ENCODE peak calls at places on chromosomes 3 and 15, in seven cellular contexts. E, V, C, Z, O, K and U are unnamed samples.

GRCh38 chr3:56772926-56773587 is 28.7 kb downstream of the ARHGEF3 start:
- DNase-seq in E (no peak), K (no peak), O (no peak), C (no peak), V (no peak), Z (no peak), U (no peak)

GRCh38 chr15:31782951-31783350 is 247.4 kb upstream of the CHRNA7 start:
- DNase-seq in Z (no peak), E (no peak), C (no peak), V (no peak), K (no peak), O (no peak), U (no peak)

GRCh38 chr3:186678604-186679003 is 12.8 kb downstream of the HRG start:
- DNase-seq in V (no peak), Z (no peak), C (no peak), K (no peak), E (no peak), O (no peak), U (no peak)

GRCh38 chr3:71294919-71295318 is 288.6 kb downstream of the FOXP1 start:
- DNase-seq in E (no peak), C (no peak), K (no peak), O (no peak), Z (no peak), V (no peak), U (no peak)

GRCh38 chr15:66894363-66894762 is 171.0 kb upstream of the SMAD3 start:
- DNase-seq in V (no peak), Z (no peak), O (no peak), E (no peak), C (no peak), K (no peak), U (peak)

GRCh38 chr15:67184208-67184925 is 70.1 kb downstream of the AAGAB start:
- DNase-seq in C (no peak), Z (no peak), E (no peak), K (no peak), V (no peak), O (no peak), U (no peak)

GRCh38 chr3:66931699-66932098 is 66.4 kb upstream of the KBTBD8 start:
- DNase-seq in K (no peak), O (no peak), E (no peak), V (no peak), C (no peak), Z (no peak), U (no peak)

GRCh38 chr3:190012314-190012782 is 108.3 kb downstream of the P3H2 start:
- DNase-seq in Z (peak), V (no peak), O (peak), C (no peak), E (no peak), K (no peak), U (no peak)

GRCh38 chr3:119365418-119365817 is 71.2 kb downstream of the ARHGAP31 start:
- DNase-seq in Z (no peak), E (no peak), V (no peak), O (no peak), K (no peak), C (no peak), U (no peak)

GRCh38 chr3:151315846-151316245 is 774 bp downstream of the GPR87 start:
- DNase-seq in Z (no peak), O (no peak), E (no peak), C (no peak), V (no peak), K (no peak), U (no peak)

GRCh38 chr3:194058189-194058571 is 77.8 kb upstream of the HES1 start:
- DNase-seq in V (no peak), O (peak), C (no peak), E (peak), K (peak), Z (no peak), U (peak)

GRCh38 chr15:74682954-74683353 is 12.9 kb downstream of the EDC3 start:
- DNase-seq in O (no peak), K (no peak), C (no peak), Z (no peak), V (no peak), E (no peak), U (no peak)

GRCh38 chr3:119786409-119786808 is 4.5 kb downstream of the NR1I2 start:
- DNase-seq in V (no peak), K (no peak), O (no peak), Z (no peak), C (no peak), E (no peak), U (no peak)

GRCh38 chr15:36932070-36932469 is 168.3 kb downstream of the MEIS2 start:
- DNase-seq in V (no peak), E (no peak), K (no peak), C (no peak), Z (no peak), O (no peak), U (no peak)

GRCh38 chr3:15616053-15616452 is 14.5 kb downstream of the BTD start:
- DNase-seq in O (no peak), Z (peak), K (no peak), E (no peak), C (no peak), V (no peak), U (no peak)

GRCh38 chr3:11185564-11186317 is 31.4 kb downstream of the HRH1 start:
- DNase-seq in O (no peak), C (no peak), K (peak), E (peak), V (no peak), Z (peak), U (peak)

GRCh38 chr3:122679467-122680291 is 960 bp upstream of the PARP14 start:
- DNase-seq in Z (no peak), K (peak), O (no peak), V (no peak), E (no peak), C (no peak), U (peak)

GRCh38 chr3:140467104-140467577 is 210.7 kb upstream of the TRIM42 start:
- DNase-seq in O (peak), E (no peak), K (no peak), V (no peak), C (no peak), Z (peak), U (no peak)

GRCh38 chr3:71173421-71173975 is 410.0 kb downstream of the FOXP1 start:
- DNase-seq in Z (peak), V (no peak), E (no peak), C (no peak), K (no peak), O (peak), U (no peak)

GRCh38 chr3:155519081-155519480 is 225.6 kb upstream of the STRIT1 start:
- DNase-seq in Z (no peak), O (no peak), E (no peak), V (no peak), K (no peak), C (no peak), U (no peak)

GRCh38 chr15:79296583-79296982 is 14.1 kb downstream of the ANKRD34C start:
- DNase-seq in V (no peak), E (no peak), Z (no peak), K (no peak), O (no peak), C (no peak), U (no peak)

GRCh38 chr3:57088503-57088902 is 28.0 kb downstream of the SPATA12 start:
- DNase-seq in O (no peak), K (no peak), V (no peak), Z (no peak), E (no peak), C (no peak), U (no peak)

GRCh38 chr3:34237946-34238345 is 439.5 kb downstream of the PDCD6IP start:
- DNase-seq in O (no peak), C (no peak), K (no peak), Z (peak), E (no peak), V (no peak), U (no peak)

GRCh38 chr3:43919067-43919466 is 228.3 kb downstream of the ABHD5 start:
- DNase-seq in E (no peak), Z (no peak), O (no peak), K (no peak), C (no peak), V (no peak), U (no peak)

GRCh38 chr3:179544981-179545645 is 17.6 kb upstream of the ACTL6A start:
- DNase-seq in E (no peak), O (no peak), K (no peak), C (no peak), V (no peak), Z (peak), U (no peak)

GRCh38 chr15:75307778-75308390 is 25.2 kb downstream of the GOLGA6D start:
- DNase-seq in K (peak), C (no peak), O (no peak), E (no peak), V (no peak), Z (peak), U (peak)

GRCh38 chr3:108744762-108745161 is 12.4 kb downstream of the RETNLB start:
- DNase-seq in K (no peak), E (no peak), O (no peak), V (no peak), C (no peak), Z (no peak), U (no peak)

GRCh38 chr15:84570164-84570692 is 30.6 kb upstream of the ZSCAN2 start:
- DNase-seq in E (peak), Z (no peak), K (peak), C (peak), V (no peak), O (peak), U (peak)

GRCh38 chr3:174251696-174252095 is 607.4 kb upstream of the NAALADL2 start:
- DNase-seq in C (no peak), Z (no peak), V (no peak), O (no peak), K (no peak), E (no peak), U (no peak)

GRCh38 chr15:44308415-44308814 is 19.9 kb downstream of the GOLM2 start:
- DNase-seq in Z (no peak), O (no peak), C (no peak), E (no peak), V (no peak), K (no peak), U (no peak)

GRCh38 chr3:69092030-69092513 is 7.3 kb downstream of the ARL6IP5 start:
- DNase-seq in O (no peak), V (no peak), K (no peak), E (no peak), C (no peak), Z (no peak), U (no peak)

GRCh38 chr3:127788436-127788835 is 33.9 kb downstream of the MGLL start:
- DNase-seq in O (no peak), K (no peak), V (no peak), C (no peak), Z (no peak), E (no peak), U (peak)

GRCh38 chr3:127789051-127789450 is 33.3 kb downstream of the MGLL start:
- DNase-seq in V (no peak), Z (no peak), O (no peak), K (no peak), E (no peak), C (no peak), U (peak)

GRCh38 chr3:127787071-127787490 is 35.2 kb downstream of the MGLL start:
- DNase-seq in Z (no peak), E (peak), K (peak), C (no peak), O (no peak), V (no peak), U (peak)

GRCh38 chr3:127787556-127787955 is 34.8 kb downstream of the MGLL start:
- DNase-seq in C (no peak), Z (no peak), K (no peak), E (no peak), O (no peak), V (no peak), U (peak)

DNA sequence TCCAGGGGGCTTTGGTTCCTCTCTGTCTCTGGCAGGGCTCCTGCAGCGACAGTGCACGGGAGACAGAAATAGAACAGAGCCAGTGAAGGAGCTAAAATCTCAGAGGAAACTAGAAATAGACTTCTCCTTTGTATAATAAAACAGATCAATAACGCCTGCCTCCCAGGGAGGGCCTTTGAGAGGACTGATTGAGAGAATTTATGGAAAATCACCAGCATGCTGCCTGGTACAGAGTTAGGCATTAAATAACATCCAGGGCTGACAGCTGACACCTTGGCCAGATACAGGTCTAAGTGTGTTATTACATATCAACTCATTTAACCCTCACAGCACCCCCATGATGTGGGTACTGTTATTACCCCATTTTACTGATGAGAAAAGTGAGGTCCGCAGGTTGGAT is 34.3 kb downstream of the MGLL start:
- DNase-seq in O (no peak), Z (no peak), E (no peak), C (no peak), K (no peak), V (no peak), U (no peak)
- H3K27ac ChIP-seq in O (no peak), Z (no peak), E (peak), C (no peak), K (peak), V (peak), U (peak)

GRCh38 chr15:99451484-99451883 is 114.3 kb upstream of the MEF2A start:
- DNase-seq in Z (no peak), E (no peak), C (no peak), V (no peak), O (no peak), K (no peak), U (peak)

GRCh38 chr15:99452010-99452409 is 113.8 kb upstream of the MEF2A start:
- DNase-seq in C (no peak), V (no peak), Z (no peak), E (no peak), O (no peak), K (no peak), U (peak)

GRCh38 chr15:99452728-99453643 is 112.8 kb upstream of the MEF2A start:
- DNase-seq in V (no peak), E (peak), O (no peak), C (no peak), Z (no peak), K (peak), U (peak)

GRCh38 chr15:99449514-99449913 is 116.3 kb upstream of the MEF2A start:
- DNase-seq in K (no peak), E (no peak), C (no peak), Z (no peak), V (no peak), O (no peak), U (no peak)

GRCh38 chr15:99450896-99451358 is 114.9 kb upstream of the MEF2A start:
- DNase-seq in O (no peak), K (peak), E (peak), Z (peak), C (peak), V (no peak), U (peak)
- H3K27ac ChIP-seq in O (no peak), K (peak), E (peak), Z (no peak), C (no peak), V (peak), U (no peak)

DNA sequence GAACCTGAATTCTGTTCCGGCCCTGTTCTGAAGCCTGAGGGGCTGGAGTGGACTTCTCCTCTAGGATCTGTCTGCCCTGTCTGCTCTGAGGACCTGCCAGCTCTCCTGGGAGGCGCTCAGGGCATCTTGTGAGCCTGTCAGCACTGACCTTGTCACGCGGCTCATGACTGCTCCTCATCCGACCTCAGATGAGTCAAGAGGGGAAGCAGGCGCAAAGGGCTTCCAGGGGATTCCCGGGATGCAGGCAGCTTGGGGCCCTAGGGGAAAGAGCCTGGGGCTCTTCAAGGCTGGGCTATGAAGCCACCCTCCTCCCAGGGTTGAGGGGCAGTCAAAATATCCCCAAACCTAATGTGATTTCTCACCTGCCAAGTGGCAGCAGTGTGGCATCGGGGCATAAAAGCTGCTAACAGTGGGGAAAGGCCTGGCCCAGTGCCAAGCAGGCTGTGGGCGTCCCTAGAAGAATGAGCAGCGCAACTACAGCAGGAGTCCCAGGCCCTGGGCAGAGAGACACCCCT is 27.6 kb upstream of the ANKDD1A start:
- DNase-seq in K (peak), E (peak), O (peak), C (peak), Z (peak), V (no peak), U (peak)
- H3K27ac ChIP-seq in K (peak), E (peak), O (no peak), C (peak), Z (peak), V (peak), U (peak)

GRCh38 chr3:48011771-48012170 is 4.4 kb downstream of the MAP4 start:
- DNase-seq in O (no peak), Z (no peak), K (no peak), E (no peak), C (no peak), V (no peak), U (no peak)

GRCh38 chr3:48013288-48013980 is 2.8 kb downstream of the MAP4 start:
- DNase-seq in Z (peak), C (no peak), O (no peak), E (no peak), V (no peak), K (no peak), U (peak)

GRCh38 chr3:48015451-48016182 is 599 bp downstream of the MAP4 start:
- DNase-seq in Z (no peak), E (no peak), V (no peak), C (no peak), K (no peak), O (no peak), U (no peak)

GRCh38 chr3:48014358-48014757 is 1.9 kb downstream of the MAP4 start:
- DNase-seq in O (no peak), C (no peak), V (no peak), E (no peak), Z (no peak), K (no peak), U (no peak)

GRCh38 chr3:48012659-48013058 is 3.6 kb downstream of the MAP4 start:
- DNase-seq in K (no peak), Z (no peak), C (no peak), E (no peak), O (no peak), V (no peak), U (no peak)
- H3K27ac ChIP-seq in K (peak), Z (no peak), C (no peak), E (peak), O (no peak), V (no peak), U (peak)

GRCh38 chr3:149579838-149580542 is 77.8 kb downstream of the WWTR1 start:
- DNase-seq in E (no peak), O (no peak), V (no peak), Z (peak), C (no peak), K (no peak), U (no peak)
- H3K27ac ChIP-seq in E (peak), O (no peak), V (no peak), Z (peak), C (no peak), K (peak), U (peak)

GRCh38 chr3:45104715-45105711 is 41.2 kb downstream of the CDCP1 start:
- DNase-seq in V (no peak), Z (peak), C (no peak), E (no peak), O (no peak), K (no peak), U (no peak)
- H3K27ac ChIP-seq in V (no peak), Z (peak), C (no peak), E (no peak), O (no peak), K (no peak), U (no peak)

GRCh38 chr3:152328841-152329240 is 60.1 kb downstream of the MBNL1 start:
- DNase-seq in K (no peak), V (no peak), C (no peak), E (no peak), Z (peak), O (no peak), U (no peak)
- H3K27ac ChIP-seq in K (peak), V (peak), C (peak), E (peak), Z (peak), O (no peak), U (peak)